ENCODE peak calls at places on chromosomes 16 and 17, in seven cellular contexts. K is naive thymus-derived CD4-positive, alpha-beta T cell; W is GM12865; O is uterus; I is thoracic aorta; Z is foreskin fibroblast; D is AG04450. B is an unnamed sample.

GRCh38 chr16:68548947-68549346 is 9.9 kb downstream of the ZFP90 start:
- DNase-seq in Z (no peak), I (no peak), D (no peak), W (no peak), K (peak), O (no peak), B (no peak)

GRCh38 chr16:56301391-56301850 is 110.1 kb downstream of the GNAO1 start:
- DNase-seq in I (no peak), Z (peak), K (no peak), O (no peak), D (no peak), W (no peak), B (peak)

GRCh38 chr16:57042157-57043111 is 49.9 kb upstream of the CPNE2 start:
- DNase-seq in W (peak), D (no peak), K (peak), O (no peak), Z (no peak), I (no peak), B (no peak)

GRCh38 chr16:86732621-86733297 is 154.4 kb downstream of the FOXL1 start:
- DNase-seq in O (no peak), Z (peak), W (no peak), I (no peak), K (no peak), D (no peak), B (no peak)

GRCh38 chr16:47732806-47733150 is 271.6 kb downstream of the PHKB start:
- DNase-seq in Z (peak), W (no peak), O (no peak), I (no peak), K (no peak), D (peak), B (peak)

GRCh38 chr16:21226749-21227148 is 6.8 kb upstream of the ANKS4B start:
- DNase-seq in D (no peak), Z (no peak), I (no peak), K (no peak), O (no peak), W (no peak), B (no peak)

GRCh38 chr17:49692751-49693150 is 14.9 kb upstream of the SPOP start:
- DNase-seq in I (no peak), D (no peak), Z (no peak), W (no peak), O (no peak), K (no peak), B (no peak)

GRCh38 chr17:76872221-76872873 is 4.1 kb downstream of the MGAT5B start:
- DNase-seq in I (no peak), D (peak), O (no peak), Z (peak), K (no peak), W (peak), B (peak)

GRCh38 chr17:12745481-12745880 is 43.8 kb upstream of the ARHGAP44 start:
- DNase-seq in K (no peak), W (no peak), O (no peak), I (no peak), D (no peak), Z (no peak), B (no peak)

GRCh38 chr17:11209906-11210305 is 31.1 kb upstream of the SHISA6 start:
- DNase-seq in O (no peak), I (no peak), K (no peak), W (no peak), D (no peak), Z (no peak), B (no peak)

GRCh38 chr16:9072806-9073341 is 18.6 kb upstream of the HAPSTR1 start:
- DNase-seq in I (no peak), W (peak), Z (peak), O (no peak), D (peak), K (no peak), B (peak)

GRCh38 chr17:39668141-39668924 is at the start of gene PNMT:
- DNase-seq in O (peak), D (no peak), I (no peak), Z (peak), K (peak), W (peak), B (no peak)
- H3K4me3 ChIP-seq in O (peak), D (peak), I (peak), Z (peak), K (peak), W (peak), B (no peak)

DNA sequence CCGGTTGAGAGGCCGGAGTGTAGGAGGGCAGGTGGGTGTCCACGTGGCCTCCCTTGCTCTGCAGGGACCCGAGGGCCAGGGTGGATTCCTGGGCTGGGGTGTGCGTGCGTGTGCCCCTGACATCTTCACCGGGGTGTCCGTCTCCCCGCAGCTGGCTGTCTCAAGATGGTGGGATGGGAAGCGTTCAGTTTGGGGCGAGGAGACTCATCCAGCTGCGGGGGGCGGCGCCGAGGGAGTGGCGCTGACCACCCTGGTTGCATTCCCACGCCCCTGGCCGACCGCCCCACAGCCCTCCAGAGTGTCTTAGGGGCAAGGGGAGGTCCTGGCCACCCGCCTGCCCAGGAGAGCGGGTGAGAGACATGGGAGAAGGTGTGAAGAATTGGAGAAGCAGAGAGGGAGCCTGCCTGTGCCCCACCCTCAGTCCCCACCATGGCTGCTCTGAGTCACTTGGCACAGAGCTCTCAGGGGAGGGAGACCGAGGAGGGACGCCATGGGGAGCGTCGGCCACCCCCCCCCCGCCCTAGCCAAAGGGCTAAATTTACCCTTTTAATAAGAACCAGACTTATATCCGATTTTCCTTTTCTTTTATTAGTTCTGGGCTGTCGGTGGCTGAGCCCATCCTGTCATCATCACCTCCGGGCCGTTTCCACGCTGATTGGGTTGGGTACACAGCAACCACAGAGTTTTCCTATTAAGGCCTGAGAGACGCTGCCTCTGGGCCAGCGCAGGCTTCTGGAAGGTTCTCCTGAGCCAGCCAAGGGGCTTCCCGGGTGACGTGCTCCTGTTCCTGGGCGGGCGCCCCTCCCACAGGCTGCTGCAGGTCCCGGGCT is 22.0 kb downstream of the BAHCC1 start:
- DNase-seq in Z (peak), O (peak), I (peak), D (no peak), W (no peak), K (no peak), B (peak)
- H3K4me3 ChIP-seq in Z (no peak), O (no peak), I (peak), D (no peak), W (no peak), K (no peak), B (no peak)

GRCh38 chr17:36937961-36938565 is 788 bp downstream of the LHX1 start:
- DNase-seq in I (no peak), D (no peak), W (no peak), Z (peak), O (no peak), K (no peak), B (no peak)
- H3K4me3 ChIP-seq in I (peak), D (no peak), W (no peak), Z (no peak), O (no peak), K (no peak), B (no peak)

GRCh38 chr17:17732892-17733670 is 51.8 kb downstream of the RAI1 start:
- DNase-seq in W (no peak), D (no peak), K (no peak), I (no peak), Z (peak), O (no peak), B (no peak)
- H3K4me3 ChIP-seq in W (no peak), D (no peak), K (no peak), I (no peak), Z (no peak), O (no peak), B (no peak)

GRCh38 chr17:2905269-2905668 is 109.0 kb downstream of the RAP1GAP2 start:
- DNase-seq in K (no peak), W (no peak), D (no peak), Z (no peak), I (no peak), O (no peak), B (no peak)

GRCh38 chr17:2905697-2906595 is 109.7 kb downstream of the RAP1GAP2 start:
- DNase-seq in D (no peak), Z (no peak), W (no peak), I (no peak), K (no peak), O (no peak), B (no peak)

GRCh38 chr17:2904135-2904534 is 107.9 kb downstream of the RAP1GAP2 start:
- DNase-seq in I (no peak), W (no peak), O (no peak), D (no peak), Z (peak), K (no peak), B (no peak)

GRCh38 chr17:2909164-2909852 is 113.1 kb downstream of the RAP1GAP2 start:
- DNase-seq in O (no peak), K (no peak), Z (peak), D (no peak), W (no peak), I (no peak), B (no peak)

GRCh38 chr17:2906907-2907306 is 110.7 kb downstream of the RAP1GAP2 start:
- DNase-seq in O (no peak), D (no peak), I (no peak), W (peak), Z (no peak), K (no peak), B (no peak)
- H3K4me3 ChIP-seq in O (no peak), D (no peak), I (no peak), W (no peak), Z (no peak), K (no peak), B (no peak)